ENCODE peak calls at places on chromosomes 2 and 18, in seven cellular contexts. L, C, I, S, A, E and U are unnamed samples.

GRCh38 chr2:196435189-196435588 is 204.3 kb upstream of the CCDC150 start:
- DNase-seq in L (no peak), C (no peak), I (no peak), S (peak), A (no peak), E (no peak), U (no peak)

GRCh38 chr18:63765837-63766236 is 9.4 kb upstream of the SERPINB7 start:
- DNase-seq in L (no peak), C (no peak), I (no peak), S (no peak), A (no peak), E (no peak), U (no peak)

GRCh38 chr18:49768051-49768391 is 45.3 kb downstream of the ACAA2 start:
- DNase-seq in L (peak), C (peak), I (no peak), S (peak), A (peak), E (peak), U (peak)

GRCh38 chr18:6109743-6110142 is 214.4 kb upstream of the TMEM200C start:
- DNase-seq in L (no peak), C (no peak), I (no peak), S (no peak), A (no peak), E (no peak), U (no peak)

GRCh38 chr2:24945907-24946306 is 25.8 kb downstream of the DNAJC27 start:
- DNase-seq in L (no peak), C (no peak), I (no peak), S (no peak), A (no peak), E (no peak), U (no peak)

GRCh38 chr2:200054681-200055468 is 99.5 kb downstream of the MAIP1 start:
- DNase-seq in L (no peak), C (no peak), I (no peak), S (no peak), A (no peak), E (no peak), U (no peak)

GRCh38 chr2:67041051-67041450 is 356.1 kb upstream of the ETAA1 start:
- DNase-seq in L (no peak), C (no peak), I (no peak), S (no peak), A (no peak), E (no peak), U (no peak)

GRCh38 chr18:51248685-51249084 is 51.2 kb upstream of the MEX3C start:
- DNase-seq in L (no peak), C (no peak), I (no peak), S (no peak), A (no peak), E (no peak), U (no peak)

GRCh38 chr2:234308814-234309195 is 188.1 kb downstream of the ARL4C start:
- DNase-seq in L (no peak), C (no peak), I (no peak), S (peak), A (peak), E (no peak), U (peak)

GRCh38 chr2:235468978-235469694 is 24.7 kb upstream of the AGAP1 start:
- DNase-seq in L (peak), C (peak), I (no peak), S (peak), A (peak), E (peak), U (no peak)

GRCh38 chr2:201484805-201485204 is 33.3 kb downstream of the STRADB start:
- DNase-seq in L (no peak), C (no peak), I (no peak), S (no peak), A (no peak), E (no peak), U (no peak)

GRCh38 chr2:86584164-86584913 is 21.1 kb upstream of the CHMP3 start:
- DNase-seq in L (no peak), C (no peak), I (no peak), S (peak), A (no peak), E (no peak), U (no peak)

GRCh38 chr2:146807568-146808168 is 1037.2 kb upstream of the ACVR2A start:
- DNase-seq in L (no peak), C (no peak), I (no peak), S (no peak), A (no peak), E (no peak), U (no peak)

GRCh38 chr2:24621779-24622538 is 130.9 kb downstream of the NCOA1 start:
- DNase-seq in L (no peak), C (no peak), I (no peak), S (no peak), A (no peak), E (no peak), U (no peak)

GRCh38 chr18:48667276-48668254 is 128.7 kb downstream of the CTIF start:
- DNase-seq in L (no peak), C (no peak), I (no peak), S (peak), A (no peak), E (no peak), U (peak)

GRCh38 chr2:120842456-120843439 is 107.1 kb downstream of the GLI2 start:
- DNase-seq in L (no peak), C (no peak), I (no peak), S (peak), A (no peak), E (no peak), U (no peak)

GRCh38 chr2:16324971-16325612 is 340.5 kb downstream of the CYRIA start:
- DNase-seq in L (no peak), C (no peak), I (no peak), S (no peak), A (no peak), E (no peak), U (no peak)

GRCh38 chr2:205822578-205822977 is 140.3 kb downstream of the NRP2 start:
- DNase-seq in L (no peak), C (no peak), I (no peak), S (peak), A (no peak), E (no peak), U (no peak)

GRCh38 chr2:47560107-47560819 is 157.3 kb downstream of the MSH2 start:
- DNase-seq in L (no peak), C (no peak), I (no peak), S (no peak), A (peak), E (no peak), U (no peak)

GRCh38 chr18:48833701-48834394 is 116.9 kb downstream of the SMAD7 start:
- DNase-seq in L (no peak), C (no peak), I (no peak), S (peak), A (no peak), E (peak), U (peak)

GRCh38 chr2:239751719-239752355 is 273.3 kb downstream of the NDUFA10 start:
- DNase-seq in L (no peak), C (no peak), I (no peak), S (no peak), A (peak), E (no peak), U (no peak)

GRCh38 chr18:49228182-49228581 is 232.3 kb downstream of the DYM start:
- DNase-seq in L (no peak), C (no peak), I (no peak), S (no peak), A (no peak), E (no peak), U (peak)

GRCh38 chr2:24642351-24642750 is 150.8 kb downstream of the PTRHD1 start:
- DNase-seq in L (no peak), C (no peak), I (no peak), S (no peak), A (no peak), E (no peak), U (no peak)

GRCh38 chr2:9732824-9733223 is 102.0 kb upstream of the YWHAQ start:
- DNase-seq in L (no peak), C (no peak), I (no peak), S (no peak), A (no peak), E (no peak), U (no peak)

GRCh38 chr2:23549821-23550535 is 165.0 kb downstream of the KLHL29 start:
- DNase-seq in L (no peak), C (no peak), I (no peak), S (peak), A (no peak), E (no peak), U (no peak)

GRCh38 chr2:177252808-177253531 is 11.6 kb downstream of the NFE2L2 start:
- DNase-seq in L (no peak), C (no peak), I (no peak), S (no peak), A (no peak), E (no peak), U (no peak)

GRCh38 chr2:26300234-26300641 is 45.7 kb upstream of the SELENOI start:
- DNase-seq in L (no peak), C (no peak), I (no peak), S (peak), A (no peak), E (peak), U (peak)

GRCh38 chr2:68255736-68256450 is 3.6 kb upstream of the PPP3R1 start:
- DNase-seq in L (no peak), C (no peak), I (no peak), S (peak), A (no peak), E (no peak), U (no peak)

GRCh38 chr2:121530210-121530562 is 494 bp upstream of the RNU4ATAC start:
- DNase-seq in L (peak), C (peak), I (no peak), S (peak), A (peak), E (peak), U (no peak)

GRCh38 chr18:56000041-56000440 is 412.0 kb upstream of the TCF4 start:
- DNase-seq in L (no peak), C (no peak), I (no peak), S (no peak), A (no peak), E (no peak), U (no peak)

GRCh38 chr2:130872276-130873125 is 35.8 kb downstream of the ARHGEF4 start:
- DNase-seq in L (no peak), C (no peak), I (no peak), S (no peak), A (no peak), E (no peak), U (no peak)

GRCh38 chr18:8235916-8236315 is 373.3 kb upstream of the RAB12 start:
- DNase-seq in L (no peak), C (no peak), I (no peak), S (no peak), A (no peak), E (no peak), U (no peak)

GRCh38 chr2:20880221-20880771 is 57.4 kb upstream of the LDAH start:
- DNase-seq in L (no peak), C (no peak), I (no peak), S (no peak), A (no peak), E (peak), U (no peak)

GRCh38 chr2:142841788-142842187 is 35.7 kb upstream of the KYNU start:
- DNase-seq in L (no peak), C (no peak), I (no peak), S (no peak), A (no peak), E (no peak), U (no peak)

GRCh38 chr2:45287040-45287439 is 277.8 kb upstream of the SIX2 start:
- DNase-seq in L (no peak), C (no peak), I (no peak), S (no peak), A (no peak), E (no peak), U (no peak)

GRCh38 chr18:22455425-22456150 is 37.9 kb upstream of the CTAGE1 start:
- DNase-seq in L (no peak), C (no peak), I (no peak), S (no peak), A (no peak), E (no peak), U (no peak)
- H3K27ac ChIP-seq in L (no peak), C (no peak), I (no peak), S (no peak), A (peak), E (no peak), U (no peak)

GRCh38 chr2:232699110-232699509 is 2.0 kb downstream of the GIGYF2 start:
- DNase-seq in L (no peak), C (no peak), I (no peak), S (no peak), A (no peak), E (no peak), U (no peak)
- H3K4me3 ChIP-seq in L (no peak), C (peak), I (peak), S (no peak), A (no peak), E (peak), U (no peak)

GRCh38 chr2:33307659-33308311 is 168.7 kb upstream of the RASGRP3 start:
- DNase-seq in L (no peak), C (no peak), I (no peak), S (no peak), A (no peak), E (no peak), U (no peak)
- H3K27ac ChIP-seq in L (no peak), C (no peak), I (peak), S (no peak), A (peak), E (no peak), U (no peak)

GRCh38 chr2:113699048-113699447 is 57.4 kb downstream of the SLC35F5 start:
- DNase-seq in L (no peak), C (no peak), I (no peak), S (no peak), A (no peak), E (no peak), U (no peak)

GRCh38 chr2:113703404-113704299 is 52.8 kb downstream of the SLC35F5 start:
- DNase-seq in L (no peak), C (no peak), I (no peak), S (no peak), A (no peak), E (no peak), U (peak)

GRCh38 chr2:113697516-113697915 is 58.9 kb downstream of the SLC35F5 start:
- DNase-seq in L (no peak), C (no peak), I (no peak), S (no peak), A (no peak), E (no peak), U (no peak)

GRCh38 chr2:113705982-113706523 is 50.4 kb downstream of the SLC35F5 start:
- DNase-seq in L (no peak), C (no peak), I (no peak), S (no peak), A (no peak), E (no peak), U (no peak)

GRCh38 chr2:113700186-113700841 is 56.1 kb downstream of the SLC35F5 start:
- DNase-seq in L (no peak), C (peak), I (no peak), S (no peak), A (peak), E (no peak), U (peak)
- H3K4me3 ChIP-seq in L (no peak), C (peak), I (no peak), S (no peak), A (no peak), E (no peak), U (no peak)